ENCODE peak calls at places on chromosomes 2 and 18, in ten cellular contexts. One of them, this sample, is unnamed.

GRCh38 chr2:24617431-24617830 is 126.4 kb downstream of the NCOA1 start:
- DNase-seq in type B pancreatic cell: no peak
- DNase-seq in suprapubic skin: no peak
- DNase-seq in kidney: no peak
- DNase-seq in nephron progenitor cell: no peak
- DNase-seq in PC-3: no peak
- DNase-seq in HFFc6: no peak
- DNase-seq in choroid plexus epithelial cell: no peak
- DNase-seq in WTC11: no peak
- DNase-seq in brain microvascular endothelial cell: no peak
- DNase-seq in this sample: no peak

GRCh38 chr2:167783266-167784070 is 463.9 kb downstream of the STK39 start:
- DNase-seq in type B pancreatic cell: no peak
- DNase-seq in suprapubic skin: no peak
- DNase-seq in kidney: peak; percentile 61
- DNase-seq in nephron progenitor cell: peak; percentile 35
- DNase-seq in PC-3: no peak
- DNase-seq in HFFc6: no peak
- DNase-seq in choroid plexus epithelial cell: peak; percentile 33
- DNase-seq in WTC11: no peak
- DNase-seq in brain microvascular endothelial cell: peak; percentile 12
- DNase-seq in this sample: no peak

GRCh38 chr2:191976436-191976835 is 129.5 kb upstream of the CAVIN2 start:
- DNase-seq in type B pancreatic cell: no peak
- DNase-seq in suprapubic skin: no peak
- DNase-seq in kidney: no peak
- DNase-seq in nephron progenitor cell: no peak
- DNase-seq in PC-3: no peak
- DNase-seq in HFFc6: peak; percentile 52
- DNase-seq in choroid plexus epithelial cell: peak; percentile 75
- DNase-seq in WTC11: no peak
- DNase-seq in brain microvascular endothelial cell: peak; percentile 80
- DNase-seq in this sample: no peak

GRCh38 chr2:183359867-183360266 is 235.6 kb downstream of the NUP35 start:
- DNase-seq in type B pancreatic cell: no peak
- DNase-seq in suprapubic skin: no peak
- DNase-seq in kidney: no peak
- DNase-seq in nephron progenitor cell: no peak
- DNase-seq in PC-3: peak; percentile 33
- DNase-seq in HFFc6: no peak
- DNase-seq in choroid plexus epithelial cell: peak; percentile 51
- DNase-seq in WTC11: no peak
- DNase-seq in brain microvascular endothelial cell: peak; percentile 18
- DNase-seq in this sample: no peak

GRCh38 chr2:112691761-112692370 is 29.0 kb upstream of the NT5DC4 start:
- DNase-seq in type B pancreatic cell: peak; percentile 39
- DNase-seq in suprapubic skin: no peak
- DNase-seq in kidney: no peak
- DNase-seq in nephron progenitor cell: no peak
- DNase-seq in PC-3: no peak
- DNase-seq in HFFc6: no peak
- DNase-seq in choroid plexus epithelial cell: peak; percentile 57
- DNase-seq in WTC11: no peak
- DNase-seq in brain microvascular endothelial cell: no peak
- DNase-seq in this sample: no peak

GRCh38 chr2:159152119-159152778 is 134.3 kb downstream of the WDSUB1 start:
- DNase-seq in type B pancreatic cell: no peak
- DNase-seq in suprapubic skin: no peak
- DNase-seq in kidney: no peak
- DNase-seq in nephron progenitor cell: no peak
- DNase-seq in PC-3: no peak
- DNase-seq in HFFc6: no peak
- DNase-seq in choroid plexus epithelial cell: no peak
- DNase-seq in WTC11: no peak
- DNase-seq in brain microvascular endothelial cell: no peak
- DNase-seq in this sample: no peak

GRCh38 chr2:11256166-11256565 is 88.3 kb downstream of the ROCK2 start:
- DNase-seq in type B pancreatic cell: no peak
- DNase-seq in suprapubic skin: no peak
- DNase-seq in kidney: no peak
- DNase-seq in nephron progenitor cell: no peak
- DNase-seq in PC-3: no peak
- DNase-seq in HFFc6: no peak
- DNase-seq in choroid plexus epithelial cell: no peak
- DNase-seq in WTC11: no peak
- DNase-seq in brain microvascular endothelial cell: no peak
- DNase-seq in this sample: no peak

GRCh38 chr2:10079931-10080535 is at the start of gene CYS1:
- DNase-seq in type B pancreatic cell: no peak
- DNase-seq in suprapubic skin: no peak
- DNase-seq in kidney: peak; percentile 88
- DNase-seq in nephron progenitor cell: peak; percentile 67
- DNase-seq in PC-3: no peak
- DNase-seq in HFFc6: no peak
- DNase-seq in choroid plexus epithelial cell: peak; percentile 16
- DNase-seq in WTC11: peak; percentile 61
- DNase-seq in brain microvascular endothelial cell: no peak
- DNase-seq in this sample: no peak

DNA sequence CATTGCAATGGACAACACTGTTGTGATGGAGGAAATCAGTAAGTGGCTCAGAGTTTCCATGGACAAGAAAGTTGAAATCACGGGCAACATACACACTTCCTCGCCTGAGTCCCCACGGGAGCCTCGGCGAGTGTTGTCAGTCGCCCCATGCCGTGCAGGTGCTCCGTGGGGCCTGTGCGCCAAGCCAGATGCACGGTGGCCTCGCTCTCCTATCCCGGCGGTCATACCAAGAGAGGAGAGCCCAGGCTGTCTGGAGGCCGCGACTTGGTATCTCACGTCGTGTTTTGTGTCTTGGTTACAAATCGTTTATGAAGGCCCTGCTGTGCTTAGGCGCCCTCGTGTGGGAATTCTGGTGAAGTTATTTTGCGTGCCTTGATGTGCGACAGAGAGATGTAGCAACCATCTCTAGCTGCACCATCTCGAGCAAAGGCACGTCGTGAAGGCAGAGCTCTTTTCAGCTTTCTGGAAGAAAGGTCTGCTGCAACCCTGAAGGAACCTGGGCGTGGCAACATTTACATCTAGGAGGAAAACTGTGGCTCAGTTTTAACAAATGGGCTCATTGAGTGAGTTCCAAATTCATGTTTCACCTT is 21.8 kb downstream of the ATG4B start:
- DNase-seq in type B pancreatic cell: no peak
- DNase-seq in suprapubic skin: no peak
- DNase-seq in kidney: peak; percentile 71
- DNase-seq in nephron progenitor cell: peak; percentile 52
- DNase-seq in PC-3: peak; percentile 49
- DNase-seq in HFFc6: peak; percentile 52
- DNase-seq in choroid plexus epithelial cell: peak; percentile 90
- DNase-seq in WTC11: peak; percentile 61
- DNase-seq in brain microvascular endothelial cell: peak; percentile 78
- DNase-seq in this sample: no peak
- TF ChIP-seq CTCF in type B pancreatic cell: peak; percentile 77
- TF ChIP-seq CTCF in suprapubic skin: peak; percentile 10
- TF ChIP-seq CTCF in kidney: peak; percentile 54
- TF ChIP-seq CTCF in nephron progenitor cell: peak; percentile 55
- TF ChIP-seq CTCF in PC-3: peak; percentile 64
- TF ChIP-seq CTCF in HFFc6: peak; percentile 81
- TF ChIP-seq CTCF in choroid plexus epithelial cell: peak; percentile 91
- TF ChIP-seq CTCF in WTC11: peak; percentile 20
- TF ChIP-seq CTCF in brain microvascular endothelial cell: peak; percentile 86
- TF ChIP-seq CTCF in this sample: peak; percentile 36

GRCh38 chr2:96117701-96118588 is 1.6 kb upstream of the ADRA2B start:
- DNase-seq in type B pancreatic cell: no peak
- DNase-seq in suprapubic skin: no peak
- DNase-seq in kidney: peak; percentile 65
- DNase-seq in nephron progenitor cell: no peak
- DNase-seq in PC-3: peak; percentile 19
- DNase-seq in HFFc6: no peak
- DNase-seq in choroid plexus epithelial cell: no peak
- DNase-seq in WTC11: peak; percentile 39
- DNase-seq in brain microvascular endothelial cell: no peak
- DNase-seq in this sample: peak; percentile 34
- TF ChIP-seq CTCF in type B pancreatic cell: no peak
- TF ChIP-seq CTCF in suprapubic skin: no peak
- TF ChIP-seq CTCF in kidney: no peak
- TF ChIP-seq CTCF in nephron progenitor cell: no peak
- TF ChIP-seq CTCF in PC-3: peak; percentile 29
- TF ChIP-seq CTCF in HFFc6: no peak
- TF ChIP-seq CTCF in choroid plexus epithelial cell: no peak
- TF ChIP-seq CTCF in WTC11: no peak
- TF ChIP-seq CTCF in brain microvascular endothelial cell: peak; percentile 0
- TF ChIP-seq CTCF in this sample: no peak

GRCh38 chr18:7926526-7926925 is 359.4 kb downstream of the PTPRM start:
- DNase-seq in type B pancreatic cell: no peak
- DNase-seq in suprapubic skin: no peak
- DNase-seq in kidney: no peak
- DNase-seq in nephron progenitor cell: peak; percentile 11
- DNase-seq in PC-3: peak; percentile 48
- DNase-seq in HFFc6: no peak
- DNase-seq in choroid plexus epithelial cell: peak; percentile 43
- DNase-seq in WTC11: no peak
- DNase-seq in brain microvascular endothelial cell: no peak
- DNase-seq in this sample: no peak
- TF ChIP-seq CTCF in type B pancreatic cell: peak; percentile 55
- TF ChIP-seq CTCF in suprapubic skin: no peak
- TF ChIP-seq CTCF in kidney: peak; percentile 24
- TF ChIP-seq CTCF in nephron progenitor cell: peak; percentile 20
- TF ChIP-seq CTCF in PC-3: peak; percentile 59
- TF ChIP-seq CTCF in HFFc6: peak; percentile 41
- TF ChIP-seq CTCF in choroid plexus epithelial cell: peak; percentile 52
- TF ChIP-seq CTCF in WTC11: no peak
- TF ChIP-seq CTCF in brain microvascular endothelial cell: peak; percentile 42
- TF ChIP-seq CTCF in this sample: no peak

DNA sequence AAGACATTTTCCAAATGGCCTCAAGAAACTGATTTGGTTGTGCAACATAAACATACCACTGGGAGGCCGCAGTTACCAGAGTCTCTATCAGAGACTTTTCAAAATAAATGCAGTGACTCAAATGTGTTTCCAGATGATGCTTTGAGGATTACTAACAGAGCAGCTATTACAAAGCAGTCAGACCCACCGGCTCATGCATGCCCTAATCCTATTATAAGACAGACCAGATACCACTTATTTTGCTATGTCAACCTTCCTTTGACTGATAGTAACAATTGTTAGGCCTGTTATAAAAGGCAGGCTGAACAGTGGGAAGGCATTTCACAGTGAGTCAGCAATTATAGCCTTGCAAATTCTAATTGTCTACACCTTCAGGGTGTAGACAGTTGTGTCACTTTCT is 217.7 kb downstream of the LRRTM1 start:
- DNase-seq in type B pancreatic cell: no peak
- DNase-seq in suprapubic skin: no peak
- DNase-seq in kidney: no peak
- DNase-seq in nephron progenitor cell: no peak
- DNase-seq in PC-3: no peak
- DNase-seq in HFFc6: peak; percentile 90
- DNase-seq in choroid plexus epithelial cell: peak; percentile 5
- DNase-seq in WTC11: no peak
- DNase-seq in brain microvascular endothelial cell: no peak
- DNase-seq in this sample: no peak
- TF ChIP-seq CTCF in type B pancreatic cell: peak; percentile 33
- TF ChIP-seq CTCF in suprapubic skin: no peak
- TF ChIP-seq CTCF in kidney: no peak
- TF ChIP-seq CTCF in nephron progenitor cell: no peak
- TF ChIP-seq CTCF in PC-3: no peak
- TF ChIP-seq CTCF in HFFc6: peak; percentile 71
- TF ChIP-seq CTCF in choroid plexus epithelial cell: no peak
- TF ChIP-seq CTCF in WTC11: no peak
- TF ChIP-seq CTCF in brain microvascular endothelial cell: no peak
- TF ChIP-seq CTCF in this sample: no peak

GRCh38 chr18:24189007-24189528 is 50.2 kb downstream of the CABYR start:
- DNase-seq in type B pancreatic cell: no peak
- DNase-seq in suprapubic skin: no peak
- DNase-seq in kidney: no peak
- DNase-seq in nephron progenitor cell: no peak
- DNase-seq in PC-3: no peak
- DNase-seq in HFFc6: peak; percentile 6
- DNase-seq in choroid plexus epithelial cell: peak; percentile 69
- DNase-seq in WTC11: no peak
- DNase-seq in brain microvascular endothelial cell: no peak
- DNase-seq in this sample: no peak

GRCh38 chr18:24190590-24190989 is 51.7 kb downstream of the CABYR start:
- DNase-seq in type B pancreatic cell: no peak
- DNase-seq in suprapubic skin: no peak
- DNase-seq in kidney: no peak
- DNase-seq in nephron progenitor cell: no peak
- DNase-seq in PC-3: no peak
- DNase-seq in HFFc6: no peak
- DNase-seq in choroid plexus epithelial cell: peak; percentile 14
- DNase-seq in WTC11: no peak
- DNase-seq in brain microvascular endothelial cell: peak; percentile 36
- DNase-seq in this sample: no peak

GRCh38 chr18:24187689-24188088 is 48.8 kb downstream of the CABYR start:
- DNase-seq in type B pancreatic cell: no peak
- DNase-seq in suprapubic skin: no peak
- DNase-seq in kidney: no peak
- DNase-seq in nephron progenitor cell: no peak
- DNase-seq in PC-3: no peak
- DNase-seq in HFFc6: no peak
- DNase-seq in choroid plexus epithelial cell: no peak
- DNase-seq in WTC11: no peak
- DNase-seq in brain microvascular endothelial cell: no peak
- DNase-seq in this sample: no peak

GRCh38 chr18:24188120-24188519 is 49.3 kb downstream of the CABYR start:
- DNase-seq in type B pancreatic cell: no peak
- DNase-seq in suprapubic skin: no peak
- DNase-seq in kidney: no peak
- DNase-seq in nephron progenitor cell: no peak
- DNase-seq in PC-3: no peak
- DNase-seq in HFFc6: no peak
- DNase-seq in choroid plexus epithelial cell: no peak
- DNase-seq in WTC11: no peak
- DNase-seq in brain microvascular endothelial cell: no peak
- DNase-seq in this sample: no peak

DNA sequence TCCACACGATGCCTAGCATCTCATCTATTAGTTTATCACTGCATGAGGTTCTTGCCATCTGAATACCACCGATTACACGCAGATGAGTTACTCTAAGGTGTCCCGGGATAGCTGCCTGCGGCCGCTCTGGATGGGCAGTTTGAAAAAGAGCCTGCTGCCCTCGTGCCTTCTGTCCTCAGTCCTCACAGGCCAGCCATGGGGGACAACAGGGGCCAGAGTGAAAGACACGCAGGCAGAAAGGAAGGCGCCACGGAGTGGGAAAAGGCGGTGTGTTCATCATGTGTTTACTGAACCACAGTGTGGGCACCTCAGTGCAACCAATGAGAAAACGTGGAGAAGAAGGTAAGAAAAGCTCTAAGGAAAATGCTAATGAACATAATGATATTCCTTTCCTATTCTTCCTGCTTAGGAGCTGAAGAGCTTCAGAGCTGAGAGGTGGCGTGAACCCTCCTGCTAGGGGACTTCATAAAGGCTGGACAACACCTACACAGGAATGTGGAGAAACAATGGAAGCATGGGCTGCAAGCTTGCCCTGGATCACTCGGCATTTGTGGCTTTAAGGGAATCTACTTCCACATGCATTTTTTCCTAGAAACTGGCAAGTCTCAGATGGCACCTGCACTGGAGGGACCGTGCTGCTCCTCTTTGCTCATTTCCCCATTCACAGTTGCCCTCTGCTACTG is 50.9 kb downstream of the CABYR start:
- DNase-seq in type B pancreatic cell: no peak
- DNase-seq in suprapubic skin: no peak
- DNase-seq in kidney: no peak
- DNase-seq in nephron progenitor cell: no peak
- DNase-seq in PC-3: no peak
- DNase-seq in HFFc6: no peak
- DNase-seq in choroid plexus epithelial cell: no peak
- DNase-seq in WTC11: no peak
- DNase-seq in brain microvascular endothelial cell: no peak
- DNase-seq in this sample: no peak
- TF ChIP-seq CTCF in type B pancreatic cell: no peak
- TF ChIP-seq CTCF in suprapubic skin: no peak
- TF ChIP-seq CTCF in kidney: no peak
- TF ChIP-seq CTCF in nephron progenitor cell: no peak
- TF ChIP-seq CTCF in PC-3: no peak
- TF ChIP-seq CTCF in HFFc6: no peak
- TF ChIP-seq CTCF in choroid plexus epithelial cell: no peak
- TF ChIP-seq CTCF in WTC11: no peak
- TF ChIP-seq CTCF in brain microvascular endothelial cell: no peak
- TF ChIP-seq CTCF in this sample: no peak

This sample was measured in CD14-positive monocyte.